ENCODE peak calls at places on chromosomes 7 and 10, in four cellular contexts. One of them, this sample, is unnamed.

GRCh38 chr7:135742371-135742770 is 6.2 kb downstream of the FAM180A start:
- DNase-seq in hypothalamus: no peak
- DNase-seq in RPMI7951: peak
- DNase-seq in NCI-H146: no peak
- DNase-seq in this sample: no peak

GRCh38 chr7:100483728-100484635 is at the start of gene NYAP1:
- DNase-seq in hypothalamus: no peak
- DNase-seq in RPMI7951: no peak
- DNase-seq in NCI-H146: peak
- DNase-seq in this sample: peak

GRCh38 chr10:83367036-83367435 is 772.3 kb upstream of the GHITM start:
- DNase-seq in hypothalamus: no peak
- DNase-seq in RPMI7951: no peak
- DNase-seq in NCI-H146: peak
- DNase-seq in this sample: no peak

GRCh38 chr10:37684765-37685164 is 172.6 kb downstream of the ZNF248 start:
- DNase-seq in hypothalamus: no peak
- DNase-seq in RPMI7951: no peak
- DNase-seq in NCI-H146: no peak
- DNase-seq in this sample: no peak

GRCh38 chr10:26480909-26481703 is 43.0 kb downstream of the APBB1IP start:
- DNase-seq in hypothalamus: no peak
- DNase-seq in RPMI7951: no peak
- DNase-seq in NCI-H146: no peak
- DNase-seq in this sample: no peak

GRCh38 chr10:24952701-24953349 is 419 bp upstream of the PRTFDC1 start:
- DNase-seq in hypothalamus: peak
- DNase-seq in RPMI7951: peak
- DNase-seq in NCI-H146: peak
- DNase-seq in this sample: no peak

GRCh38 chr7:157299613-157300405 is 37.0 kb upstream of the DNAJB6 start:
- DNase-seq in hypothalamus: no peak
- DNase-seq in RPMI7951: no peak
- DNase-seq in NCI-H146: peak
- DNase-seq in this sample: no peak

GRCh38 chr10:110305767-110306451 is 1.2 kb upstream of the SMNDC1 start:
- DNase-seq in hypothalamus: no peak
- DNase-seq in RPMI7951: peak
- DNase-seq in NCI-H146: peak
- DNase-seq in this sample: peak

GRCh38 chr7:106460792-106461254 is 176.0 kb upstream of the NAMPT start:
- DNase-seq in hypothalamus: no peak
- DNase-seq in RPMI7951: peak
- DNase-seq in NCI-H146: no peak
- DNase-seq in this sample: no peak

GRCh38 chr7:100763556-100764140 is 30.3 kb downstream of the ZAN start:
- DNase-seq in hypothalamus: no peak
- DNase-seq in RPMI7951: no peak
- DNase-seq in NCI-H146: no peak
- DNase-seq in this sample: no peak

GRCh38 chr7:26265499-26266075 is 26.1 kb upstream of the SNX10 start:
- DNase-seq in hypothalamus: no peak
- DNase-seq in RPMI7951: peak
- DNase-seq in NCI-H146: no peak
- DNase-seq in this sample: no peak

GRCh38 chr7:35556532-35557471 is 138.1 kb downstream of the HERPUD2 start:
- DNase-seq in hypothalamus: no peak
- DNase-seq in RPMI7951: no peak
- DNase-seq in NCI-H146: peak
- DNase-seq in this sample: no peak

GRCh38 chr10:69397972-69398371 is 18.7 kb downstream of the TACR2 start:
- DNase-seq in hypothalamus: no peak
- DNase-seq in RPMI7951: no peak
- DNase-seq in NCI-H146: no peak
- DNase-seq in this sample: no peak

GRCh38 chr10:118963341-118963740 is 66.2 kb upstream of the NANOS1 start:
- DNase-seq in hypothalamus: no peak
- DNase-seq in RPMI7951: no peak
- DNase-seq in NCI-H146: no peak
- DNase-seq in this sample: no peak

GRCh38 chr10:77970869-77971803 is 44.6 kb upstream of the DLG5 start:
- DNase-seq in hypothalamus: no peak
- DNase-seq in RPMI7951: peak
- DNase-seq in NCI-H146: no peak
- DNase-seq in this sample: peak

GRCh38 chr7:69932034-69932628 is 333.9 kb downstream of the AUTS2 start:
- DNase-seq in hypothalamus: no peak
- DNase-seq in RPMI7951: no peak
- DNase-seq in NCI-H146: peak
- DNase-seq in this sample: peak

GRCh38 chr7:129553861-129554530 is 51.7 kb downstream of the SMKR1 start:
- DNase-seq in hypothalamus: no peak
- DNase-seq in RPMI7951: peak
- DNase-seq in NCI-H146: peak
- DNase-seq in this sample: no peak

GRCh38 chr10:92990615-92991014 is 70.0 kb upstream of the CYP26C1 start:
- DNase-seq in hypothalamus: no peak
- DNase-seq in RPMI7951: no peak
- DNase-seq in NCI-H146: no peak
- DNase-seq in this sample: no peak

GRCh38 chr7:67105382-67105781 is 108.7 kb downstream of the TYW1 start:
- DNase-seq in hypothalamus: no peak
- DNase-seq in RPMI7951: peak
- DNase-seq in NCI-H146: no peak
- DNase-seq in this sample: no peak

GRCh38 chr10:48470893-48471805 is 133.7 kb downstream of the ARHGAP22 start:
- DNase-seq in hypothalamus: no peak
- DNase-seq in RPMI7951: peak
- DNase-seq in NCI-H146: no peak
- DNase-seq in this sample: no peak

GRCh38 chr7:74289018-74289659 is at the start of gene CLIP2:
- DNase-seq in hypothalamus: peak
- DNase-seq in RPMI7951: peak
- DNase-seq in NCI-H146: peak
- DNase-seq in this sample: peak

This sample was measured in fibroblast of the conjunctiva.